ENCODE peak calls at places on chromosomes 11 and 22, in six cellular contexts. One of them, this sample, is unnamed.

GRCh38 chr22:24413726-24414385 is 13.5 kb upstream of the ADORA2A start:
- DNase-seq in K562: no peak
- DNase-seq in A549: no peak
- DNase-seq in endothelial cell of umbilical vein: no peak
- DNase-seq in HepG2: no peak
- DNase-seq in GM12878: no peak
- DNase-seq in this sample: no peak

GRCh38 chr22:46040471-46041465 is 63.8 kb upstream of the WNT7B start:
- DNase-seq in K562: no peak
- DNase-seq in A549: no peak
- DNase-seq in endothelial cell of umbilical vein: no peak
- DNase-seq in HepG2: no peak
- DNase-seq in GM12878: no peak
- DNase-seq in this sample: no peak

GRCh38 chr11:117572129-117572528 is 224.9 kb downstream of the DSCAML1 start:
- DNase-seq in K562: no peak
- DNase-seq in A549: no peak
- DNase-seq in endothelial cell of umbilical vein: no peak
- DNase-seq in HepG2: no peak
- DNase-seq in GM12878: no peak
- DNase-seq in this sample: peak

GRCh38 chr11:63212742-63213141 is 30.7 kb downstream of the SLC22A25 start:
- DNase-seq in K562: peak
- DNase-seq in A549: peak
- DNase-seq in endothelial cell of umbilical vein: peak
- DNase-seq in HepG2: peak
- DNase-seq in GM12878: no peak
- DNase-seq in this sample: peak

GRCh38 chr11:84091212-84091986 is 805.2 kb upstream of the CCDC90B start:
- DNase-seq in K562: no peak
- DNase-seq in A549: no peak
- DNase-seq in endothelial cell of umbilical vein: no peak
- DNase-seq in HepG2: no peak
- DNase-seq in GM12878: no peak
- DNase-seq in this sample: no peak

GRCh38 chr11:119516060-119516459 is 93.1 kb upstream of the THY1 start:
- DNase-seq in K562: no peak
- DNase-seq in A549: no peak
- DNase-seq in endothelial cell of umbilical vein: no peak
- DNase-seq in HepG2: no peak
- DNase-seq in GM12878: no peak
- DNase-seq in this sample: no peak

GRCh38 chr22:30908051-30908461 is 60.5 kb downstream of the MORC2 start:
- DNase-seq in K562: no peak
- DNase-seq in A549: no peak
- DNase-seq in endothelial cell of umbilical vein: no peak
- DNase-seq in HepG2: no peak
- DNase-seq in GM12878: no peak
- DNase-seq in this sample: no peak

GRCh38 chr11:20966489-20966888 is 297.1 kb downstream of the NELL1 start:
- DNase-seq in K562: no peak
- DNase-seq in A549: no peak
- DNase-seq in endothelial cell of umbilical vein: no peak
- DNase-seq in HepG2: no peak
- DNase-seq in GM12878: no peak
- DNase-seq in this sample: no peak

GRCh38 chr11:68396526-68396925 is 64.0 kb upstream of the PPP6R3 start:
- DNase-seq in K562: no peak
- DNase-seq in A549: no peak
- DNase-seq in endothelial cell of umbilical vein: no peak
- DNase-seq in HepG2: no peak
- DNase-seq in GM12878: no peak
- DNase-seq in this sample: no peak

GRCh38 chr11:62054484-62055121 is 69.2 kb upstream of the INCENP start:
- DNase-seq in K562: peak
- DNase-seq in A549: peak
- DNase-seq in endothelial cell of umbilical vein: peak
- DNase-seq in HepG2: peak
- DNase-seq in GM12878: no peak
- DNase-seq in this sample: peak

GRCh38 chr11:102220728-102221467 is 96.4 kb upstream of the BIRC3 start:
- DNase-seq in K562: no peak
- DNase-seq in A549: no peak
- DNase-seq in endothelial cell of umbilical vein: peak
- DNase-seq in HepG2: no peak
- DNase-seq in GM12878: no peak
- DNase-seq in this sample: no peak

GRCh38 chr22:16827506-16827905 is 2.3 kb upstream of the XKR3 start:
- DNase-seq in K562: no peak
- DNase-seq in A549: no peak
- DNase-seq in endothelial cell of umbilical vein: no peak
- DNase-seq in HepG2: no peak
- DNase-seq in GM12878: no peak
- DNase-seq in this sample: no peak

GRCh38 chr11:125384825-125385224 is 111.2 kb downstream of the FEZ1 start:
- DNase-seq in K562: no peak
- DNase-seq in A549: no peak
- DNase-seq in endothelial cell of umbilical vein: no peak
- DNase-seq in HepG2: no peak
- DNase-seq in GM12878: no peak
- DNase-seq in this sample: no peak

GRCh38 chr11:95375881-95376280 is 144.9 kb upstream of the SESN3 start:
- DNase-seq in K562: no peak
- DNase-seq in A549: no peak
- DNase-seq in endothelial cell of umbilical vein: no peak
- DNase-seq in HepG2: no peak
- DNase-seq in GM12878: no peak
- DNase-seq in this sample: no peak

GRCh38 chr22:24819941-24820461 is 14.0 kb downstream of the SGSM1 start:
- DNase-seq in K562: no peak
- DNase-seq in A549: peak
- DNase-seq in endothelial cell of umbilical vein: no peak
- DNase-seq in HepG2: no peak
- DNase-seq in GM12878: no peak
- DNase-seq in this sample: no peak

GRCh38 chr11:20015529-20016427 is 144.5 kb downstream of the DBX1 start:
- DNase-seq in K562: no peak
- DNase-seq in A549: peak
- DNase-seq in endothelial cell of umbilical vein: no peak
- DNase-seq in HepG2: no peak
- DNase-seq in GM12878: no peak
- DNase-seq in this sample: no peak

GRCh38 chr11:111360150-111361043 is 18.7 kb downstream of the POU2AF1 start:
- DNase-seq in K562: no peak
- DNase-seq in A549: no peak
- DNase-seq in endothelial cell of umbilical vein: no peak
- DNase-seq in HepG2: peak
- DNase-seq in GM12878: no peak
- DNase-seq in this sample: no peak

GRCh38 chr11:111357150-111358037 is 21.7 kb downstream of the POU2AF1 start:
- DNase-seq in K562: no peak
- DNase-seq in A549: no peak
- DNase-seq in endothelial cell of umbilical vein: no peak
- DNase-seq in HepG2: peak
- DNase-seq in GM12878: no peak
- DNase-seq in this sample: no peak

GRCh38 chr11:111358038-111359001 is 20.8 kb downstream of the POU2AF1 start:
- DNase-seq in K562: no peak
- DNase-seq in A549: no peak
- DNase-seq in endothelial cell of umbilical vein: no peak
- DNase-seq in HepG2: no peak
- DNase-seq in GM12878: no peak
- DNase-seq in this sample: no peak

GRCh38 chr11:111361082-111361801 is 17.8 kb downstream of the POU2AF1 start:
- DNase-seq in K562: no peak
- DNase-seq in A549: no peak
- DNase-seq in endothelial cell of umbilical vein: no peak
- DNase-seq in HepG2: no peak
- DNase-seq in GM12878: no peak
- DNase-seq in this sample: no peak

DNA sequence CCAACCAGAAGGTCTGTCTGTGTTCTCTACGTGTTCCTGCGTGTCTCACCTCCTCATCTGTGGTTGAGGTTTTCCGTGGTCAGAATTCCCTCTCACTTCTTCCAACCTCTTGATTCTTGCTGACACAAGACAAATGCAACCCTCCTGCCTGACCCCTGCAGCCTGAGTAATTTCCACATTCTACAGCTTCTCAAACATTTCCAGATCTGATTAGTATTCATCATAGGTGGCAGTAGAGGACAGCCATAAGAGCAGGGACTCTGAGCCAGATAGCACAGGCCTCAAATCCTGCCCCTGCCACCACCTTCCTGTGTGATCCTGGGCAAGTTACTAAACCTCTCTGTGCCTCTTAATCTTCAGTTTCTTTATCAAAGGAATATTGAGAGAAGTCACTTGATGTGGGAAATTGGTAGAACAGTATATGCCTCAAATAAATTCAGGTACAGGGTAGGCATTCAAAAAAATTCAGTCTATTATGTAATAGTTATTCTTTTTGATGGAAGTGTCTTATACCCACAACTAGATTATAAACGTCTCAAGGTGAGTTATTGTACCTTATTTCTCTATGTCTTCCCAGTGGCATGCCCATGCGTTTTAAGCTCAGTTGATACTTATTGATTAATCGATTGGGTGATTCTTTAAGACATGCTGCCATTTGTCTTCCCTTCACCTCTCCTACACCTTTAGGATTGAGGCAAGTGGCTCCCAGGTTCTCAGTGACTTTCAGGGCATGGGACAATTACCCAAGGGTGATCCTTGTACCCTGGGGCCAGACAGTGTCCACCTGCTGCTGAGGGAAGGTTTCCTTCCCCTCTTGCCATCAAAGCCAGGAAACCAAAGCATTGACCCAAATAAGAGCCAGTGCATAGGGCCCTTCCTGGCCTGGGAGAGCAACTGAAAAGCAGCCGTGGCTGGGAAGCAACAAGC is 19.6 kb downstream of the POU2AF1 start:
- DNase-seq in K562: no peak
- DNase-seq in A549: no peak
- DNase-seq in endothelial cell of umbilical vein: no peak
- DNase-seq in HepG2: peak
- DNase-seq in GM12878: no peak
- DNase-seq in this sample: peak
- TF ChIP-seq CTCF in K562: no peak
- TF ChIP-seq CTCF in A549: no peak
- TF ChIP-seq CTCF in endothelial cell of umbilical vein: no peak
- TF ChIP-seq CTCF in HepG2: peak
- TF ChIP-seq CTCF in GM12878: peak
- TF ChIP-seq CTCF in this sample: no peak

GRCh38 chr22:36744791-36745190 is 31.1 kb downstream of the IFT27 start:
- DNase-seq in K562: no peak
- DNase-seq in A549: no peak
- DNase-seq in endothelial cell of umbilical vein: no peak
- DNase-seq in HepG2: no peak
- DNase-seq in GM12878: no peak
- DNase-seq in this sample: no peak

GRCh38 chr22:36744413-36744765 is 31.5 kb downstream of the IFT27 start:
- DNase-seq in K562: no peak
- DNase-seq in A549: no peak
- DNase-seq in endothelial cell of umbilical vein: no peak
- DNase-seq in HepG2: no peak
- DNase-seq in GM12878: no peak
- DNase-seq in this sample: no peak

GRCh38 chr22:36746571-36746970 is 29.3 kb downstream of the IFT27 start:
- DNase-seq in K562: no peak
- DNase-seq in A549: no peak
- DNase-seq in endothelial cell of umbilical vein: no peak
- DNase-seq in HepG2: no peak
- DNase-seq in GM12878: no peak
- DNase-seq in this sample: no peak

GRCh38 chr22:36743591-36744412 is 32.1 kb downstream of the IFT27 start:
- DNase-seq in K562: no peak
- DNase-seq in A549: no peak
- DNase-seq in endothelial cell of umbilical vein: no peak
- DNase-seq in HepG2: no peak
- DNase-seq in GM12878: no peak
- DNase-seq in this sample: no peak

GRCh38 chr22:36745301-36745995 is 30.5 kb downstream of the IFT27 start:
- DNase-seq in K562: no peak
- DNase-seq in A549: no peak
- DNase-seq in endothelial cell of umbilical vein: no peak
- DNase-seq in HepG2: no peak
- DNase-seq in GM12878: no peak
- DNase-seq in this sample: no peak
- TF ChIP-seq MAX in K562: no peak
- TF ChIP-seq MAX in A549: no peak
- TF ChIP-seq MAX in endothelial cell of umbilical vein: no peak
- TF ChIP-seq MAX in HepG2: no peak
- TF ChIP-seq MAX in GM12878: no peak
- TF ChIP-seq MAX in this sample: no peak

GRCh38 chr11:22467741-22468140 is 129.6 kb downstream of the SLC17A6 start:
- DNase-seq in K562: no peak
- DNase-seq in A549: no peak
- DNase-seq in endothelial cell of umbilical vein: no peak
- DNase-seq in HepG2: no peak
- DNase-seq in GM12878: no peak
- DNase-seq in this sample: no peak
- TF ChIP-seq MYC in K562: no peak
- TF ChIP-seq MYC in A549: no peak
- TF ChIP-seq MYC in endothelial cell of umbilical vein: no peak
- TF ChIP-seq MYC in HepG2: no peak
- TF ChIP-seq MYC in GM12878: no peak
- TF ChIP-seq MYC in this sample: no peak

GRCh38 chr11:123354371-123354770 is 75.7 kb upstream of the GRAMD1B start:
- DNase-seq in K562: no peak
- DNase-seq in A549: no peak
- DNase-seq in endothelial cell of umbilical vein: no peak
- DNase-seq in HepG2: no peak
- DNase-seq in GM12878: no peak
- DNase-seq in this sample: no peak
- TF ChIP-seq CTCF in K562: no peak
- TF ChIP-seq CTCF in A549: no peak
- TF ChIP-seq CTCF in endothelial cell of umbilical vein: no peak
- TF ChIP-seq CTCF in HepG2: no peak
- TF ChIP-seq CTCF in GM12878: no peak
- TF ChIP-seq CTCF in this sample: no peak